ENCODE peak calls at places on chromosomes 16 and 17, in eight cellular contexts. D is NCI-H1417; V is NCI-H345; X is aorta; J is HT1080; T is CD4-positive, alpha-beta memory T cell; I is cardiac muscle cell; S is EH. M is an unnamed sample.

GRCh38 chr16:31880322-31880979 is 6.8 kb downstream of the ZNF267 start:
- DNase-seq in D (no peak), V (no peak), X (no peak), J (peak; percentile 73), T (peak; percentile 25), I (no peak), S (peak; percentile 83), M (no peak)

GRCh38 chr17:32584792-32585191 is 98.0 kb downstream of the CDK5R1 start:
- DNase-seq in D (no peak), V (no peak), X (no peak), J (no peak), T (no peak), I (no peak), S (peak; percentile 30), M (no peak)

GRCh38 chr17:31074772-31075538 is 19.8 kb upstream of the NF1 start:
- DNase-seq in D (no peak), V (no peak), X (no peak), J (peak; percentile 26), T (no peak), I (peak; percentile 48), S (peak; percentile 89), M (no peak)

GRCh38 chr17:30477758-30478115 is 529 bp downstream of the GOSR1 start:
- DNase-seq in D (no peak), V (peak; percentile 16), X (no peak), J (peak; percentile 8), T (peak; percentile 24), I (no peak), S (peak; percentile 51), M (no peak)

GRCh38 chr16:51151435-51151950 is 423 bp upstream of the SALL1 start:
- DNase-seq in D (no peak), V (peak; percentile 69), X (no peak), J (peak; percentile 82), T (no peak), I (peak; percentile 96), S (peak; percentile 87), M (peak; percentile 22)

GRCh38 chr16:66342294-66342900 is 24.1 kb upstream of the CDH5 start:
- DNase-seq in D (no peak), V (no peak), X (no peak), J (no peak), T (no peak), I (peak; percentile 67), S (peak; percentile 21), M (no peak)

GRCh38 chr16:66740010-66740409 is 11.4 kb downstream of the DYNC1LI2 start:
- DNase-seq in D (no peak), V (no peak), X (no peak), J (peak; percentile 40), T (peak; percentile 31), I (peak; percentile 67), S (peak; percentile 58), M (no peak)

GRCh38 chr16:35711435-35711834 is 2252.0 kb downstream of the TP53TG3F start:
- DNase-seq in D (no peak), V (no peak), X (no peak), J (no peak), T (no peak), I (no peak), S (no peak), M (no peak)

GRCh38 chr17:30950669-30951399 is 20.0 kb upstream of the RNF135 start:
- DNase-seq in D (no peak), V (peak; percentile 90), X (no peak), J (peak; percentile 48), T (no peak), I (no peak), S (peak; percentile 92), M (no peak)

GRCh38 chr17:10598620-10599019 is 49.2 kb upstream of the MYH2 start:
- DNase-seq in D (no peak), V (no peak), X (no peak), J (no peak), T (no peak), I (no peak), S (no peak), M (no peak)

GRCh38 chr16:64910351-64910750 is 211.5 kb downstream of the CDH11 start:
- DNase-seq in D (no peak), V (no peak), X (peak; percentile 75), J (peak; percentile 25), T (no peak), I (no peak), S (peak; percentile 94), M (peak; percentile 6)

GRCh38 chr17:3035968-3036280 is 27.5 kb downstream of the OR1D5 start:
- DNase-seq in D (no peak), V (no peak), X (no peak), J (no peak), T (no peak), I (no peak), S (no peak), M (no peak)

GRCh38 chr16:48556913-48557351 is 53.0 kb downstream of the N4BP1 start:
- DNase-seq in D (no peak), V (no peak), X (no peak), J (peak; percentile 70), T (no peak), I (no peak), S (peak; percentile 71), M (no peak)

GRCh38 chr16:89918453-89919347 is at the start of gene MC1R:
- DNase-seq in D (peak; percentile 53), V (peak; percentile 46), X (no peak), J (no peak), T (no peak), I (peak; percentile 63), S (peak; percentile 57), M (no peak)

GRCh38 chr16:22317001-22317530 is 19.9 kb downstream of the POLR3E start:
- DNase-seq in D (no peak), V (no peak), X (no peak), J (no peak), T (no peak), I (no peak), S (no peak), M (no peak)

GRCh38 chr17:77555741-77556291 is 402.7 kb upstream of the TNRC6C start:
- DNase-seq in D (peak; percentile 81), V (peak; percentile 80), X (peak; percentile 84), J (no peak), T (no peak), I (no peak), S (no peak), M (no peak)

GRCh38 chr16:84932691-84933090 is 78.6 kb downstream of the ZDHHC7 start:
- DNase-seq in D (no peak), V (no peak), X (no peak), J (no peak), T (no peak), I (no peak), S (no peak), M (no peak)

GRCh38 chr17:74512624-74513084 is 18.6 kb downstream of the CD300LB start:
- DNase-seq in D (no peak), V (no peak), X (no peak), J (peak; percentile 12), T (no peak), I (peak; percentile 1), S (no peak), M (no peak)

GRCh38 chr17:17304521-17304985 is 1.4 kb downstream of the NT5M start:
- DNase-seq in D (no peak), V (no peak), X (no peak), J (no peak), T (peak; percentile 54), I (peak; percentile 43), S (no peak), M (no peak)

GRCh38 chr16:5838725-5839124 is 741.1 kb upstream of the EEF2KMT start:
- DNase-seq in D (no peak), V (no peak), X (no peak), J (no peak), T (no peak), I (no peak), S (no peak), M (no peak)

GRCh38 chr16:55498101-55498500 is 10.8 kb upstream of the LPCAT2 start:
- DNase-seq in D (no peak), V (no peak), X (no peak), J (no peak), T (no peak), I (no peak), S (no peak), M (no peak)

GRCh38 chr17:64024781-64025731 is 4.6 kb upstream of the ICAM2 start:
- DNase-seq in D (no peak), V (no peak), X (no peak), J (no peak), T (no peak), I (peak; percentile 3), S (peak; percentile 27), M (no peak)

GRCh38 chr16:67013823-67014640 is 14.9 kb upstream of the CBFB start:
- DNase-seq in D (peak; percentile 77), V (peak; percentile 52), X (peak; percentile 96), J (peak; percentile 29), T (peak; percentile 68), I (peak; percentile 78), S (peak; percentile 69), M (peak; percentile 9)

GRCh38 chr17:79079421-79080200 is 5.0 kb downstream of the ENGASE start:
- DNase-seq in D (no peak), V (no peak), X (peak; percentile 64), J (no peak), T (no peak), I (no peak), S (no peak), M (no peak)

GRCh38 chr17:4539576-4540223 is 15.5 kb downstream of the MYBBP1A start:
- DNase-seq in D (no peak), V (no peak), X (no peak), J (no peak), T (no peak), I (no peak), S (no peak), M (no peak)

GRCh38 chr16:24309222-24309905 is 53.2 kb downstream of the CACNG3 start:
- DNase-seq in D (no peak), V (peak; percentile 1), X (no peak), J (peak; percentile 75), T (no peak), I (no peak), S (peak; percentile 3), M (no peak)

M was measured in NCI-H526 treated with DMSO at 0.1 percent for 48 hours.